ENCODE peak calls at places on chromosome 19, in five cellular contexts. Z is DMS79 treated with DMSO at 0.1 percent for 48 hours, O is A172, E is aorta, Q is HT1080. A is an unnamed sample.

GRCh38 chr19:15210323-15210774 is 9.6 kb upstream of the NOTCH3 start:
- DNase-seq in Z (no peak), O (peak; percentile 59), E (peak; percentile 90), Q (peak; percentile 72), A (peak; percentile 45)

GRCh38 chr19:4069331-4069959 is 2.7 kb upstream of the ZBTB7A start:
- DNase-seq in Z (no peak), O (no peak), E (peak; percentile 81), Q (no peak), A (no peak)

GRCh38 chr19:2045501-2046045 is 5.5 kb downstream of the MKNK2 start:
- DNase-seq in Z (no peak), O (no peak), E (peak; percentile 53), Q (no peak), A (no peak)

GRCh38 chr19:55623130-55623868 is 1.1 kb downstream of the ZNF784 start:
- DNase-seq in Z (no peak), O (no peak), E (no peak), Q (no peak), A (no peak)

GRCh38 chr19:18282788-18283141 is 1.3 kb upstream of the JUND start:
- DNase-seq in Z (no peak), O (no peak), E (no peak), Q (no peak), A (no peak)

GRCh38 chr19:30873691-30874090 is 475.5 kb downstream of the TSHZ3 start:
- DNase-seq in Z (no peak), O (no peak), E (no peak), Q (no peak), A (no peak)

GRCh38 chr19:48530044-48530720 is 18.5 kb upstream of the LMTK3 start:
- DNase-seq in Z (no peak), O (no peak), E (no peak), Q (no peak), A (no peak)

GRCh38 chr19:46952874-46953273 is 66.8 kb upstream of the NPAS1 start:
- DNase-seq in Z (no peak), O (no peak), E (no peak), Q (no peak), A (no peak)

GRCh38 chr19:4534836-4535658 is at the start of gene PLIN5:
- DNase-seq in Z (peak; percentile 87), O (no peak), E (no peak), Q (peak; percentile 30), A (peak; percentile 77)

GRCh38 chr19:5345895-5346386 is 5.3 kb upstream of the PTPRS start:
- DNase-seq in Z (no peak), O (peak; percentile 63), E (no peak), Q (peak; percentile 36), A (no peak)

GRCh38 chr19:47839913-47840312 is 18.2 kb downstream of the CRX start:
- DNase-seq in Z (no peak), O (no peak), E (no peak), Q (no peak), A (no peak)

GRCh38 chr19:30029721-30030510 is 87.9 kb downstream of the URI1 start:
- DNase-seq in Z (no peak), O (peak; percentile 81), E (no peak), Q (peak; percentile 88), A (no peak)

GRCh38 chr19:41323023-41323422 is 13.1 kb downstream of the CCDC97 start:
- DNase-seq in Z (no peak), O (peak; percentile 58), E (no peak), Q (no peak), A (no peak)

GRCh38 chr19:15323496-15324235 is 8.7 kb downstream of the BRD4 start:
- DNase-seq in Z (no peak), O (no peak), E (peak; percentile 77), Q (no peak), A (no peak)

GRCh38 chr19:45826934-45827333 is 11.8 kb upstream of the RSPH6A start:
- DNase-seq in Z (no peak), O (no peak), E (no peak), Q (no peak), A (no peak)

GRCh38 chr19:49775742-49776370 is 9.1 kb downstream of the AP2A1 start:
- DNase-seq in Z (no peak), O (no peak), E (no peak), Q (no peak), A (no peak)

GRCh38 chr19:9498183-9498902 is at the start of gene ZNF560:
- DNase-seq in Z (no peak), O (no peak), E (no peak), Q (peak; percentile 38), A (no peak)

GRCh38 chr19:2337329-2337707 is 8.8 kb downstream of the SPPL2B start:
- DNase-seq in Z (no peak), O (no peak), E (no peak), Q (no peak), A (no peak)

GRCh38 chr19:46390121-46390858 is 23.1 kb downstream of the CCDC8 start:
- DNase-seq in Z (no peak), O (no peak), E (peak; percentile 43), Q (no peak), A (no peak)

GRCh38 chr19:6425732-6426686 is 1.4 kb upstream of the KHSRP start:
- DNase-seq in Z (no peak), O (no peak), E (no peak), Q (no peak), A (peak; percentile 22)

GRCh38 chr19:49151339-49152217 is 3.6 kb downstream of the HRC start:
- DNase-seq in Z (peak; percentile 85), O (no peak), E (peak; percentile 66), Q (no peak), A (peak; percentile 91)

GRCh38 chr19:49766938-49767315 is at the start of gene AP2A1:
- DNase-seq in Z (no peak), O (no peak), E (no peak), Q (no peak), A (no peak)

GRCh38 chr19:10346509-10346908 is 7.1 kb upstream of the ICAM3 start:
- DNase-seq in Z (no peak), O (no peak), E (peak; percentile 65), Q (no peak), A (no peak)

GRCh38 chr19:38516802-38517201 is 83.3 kb downstream of the RYR1 start:
- DNase-seq in Z (no peak), O (no peak), E (peak; percentile 14), Q (no peak), A (no peak)

GRCh38 chr19:51020988-51021651 is 1.6 kb upstream of the KLK10 start:
- DNase-seq in Z (peak; percentile 60), O (peak; percentile 45), E (peak; percentile 1), Q (peak; percentile 59), A (peak; percentile 66)

GRCh38 chr19:33339750-33340029 is 33.8 kb upstream of the CEBPG start:
- DNase-seq in Z (no peak), O (no peak), E (no peak), Q (no peak), A (no peak)

GRCh38 chr19:4984448-4984990 is 15.6 kb downstream of the KDM4B start:
- DNase-seq in Z (peak; percentile 88), O (no peak), E (no peak), Q (no peak), A (no peak)

GRCh38 chr19:1171755-1172352 is 2.2 kb downstream of the SBNO2 start:
- DNase-seq in Z (peak; percentile 45), O (no peak), E (no peak), Q (no peak), A (no peak)

GRCh38 chr19:40690050-40690698 is at the start of gene NUMBL:
- DNase-seq in Z (no peak), O (no peak), E (no peak), Q (no peak), A (no peak)

GRCh38 chr19:24054044-24054935 is 32.7 kb upstream of the ZNF254 start:
- DNase-seq in Z (no peak), O (peak; percentile 84), E (no peak), Q (peak; percentile 93), A (peak; percentile 88)

GRCh38 chr19:10286803-10287737 is at the start of gene ICAM4:
- DNase-seq in Z (no peak), O (no peak), E (peak; percentile 81), Q (no peak), A (no peak)

GRCh38 chr19:49555600-49556411 is 24.6 kb downstream of the NOSIP start:
- DNase-seq in Z (no peak), O (no peak), E (peak; percentile 64), Q (no peak), A (no peak)

GRCh38 chr19:53962887-53963435 is at the start of gene CACNG8:
- DNase-seq in Z (no peak), O (no peak), E (no peak), Q (no peak), A (no peak)

GRCh38 chr19:46722004-46722380 is 5.1 kb upstream of the PRKD2 start:
- DNase-seq in Z (no peak), O (no peak), E (peak; percentile 37), Q (no peak), A (no peak)

GRCh38 chr19:30070970-30071632 is 129.1 kb downstream of the URI1 start:
- DNase-seq in Z (peak; percentile 55), O (no peak), E (no peak), Q (no peak), A (no peak)

GRCh38 chr19:18633321-18633720 is 3.5 kb upstream of the KLHL26 start:
- DNase-seq in Z (peak; percentile 80), O (no peak), E (no peak), Q (no peak), A (no peak)

GRCh38 chr19:1295169-1296012 is 9.7 kb downstream of the EFNA2 start:
- DNase-seq in Z (no peak), O (no peak), E (no peak), Q (no peak), A (no peak)

GRCh38 chr19:1360818-1361461 is 22.8 kb upstream of the NDUFS7 start:
- DNase-seq in Z (no peak), O (peak; percentile 68), E (peak; percentile 84), Q (no peak), A (no peak)

GRCh38 chr19:47471733-47472457 is at the start of gene SLC8A2:
- DNase-seq in Z (peak; percentile 72), O (peak; percentile 30), E (peak; percentile 85), Q (peak; percentile 43), A (no peak)